ENCODE peak calls at places on chromosome 4, in seven cellular contexts. Z is upper lobe of right lung; I is GM23338; J is M059J; G is fibroblast of lung; Q is AG08396; R is stimulated activated CD8-positive, alpha-beta memory T cell treated with anti-CD3 and anti-CD28 coated beads, Interleukin-12 subunit alpha, Interleukin-12 subunit beta, amount 100 ng/mL, for 4 hours. U is an unnamed sample.

GRCh38 chr4:71377561-71377960 is 38.7 kb downstream of the SLC4A4 start:
- DNase-seq in Z (no peak), I (no peak), J (peak), G (peak), Q (peak), R (no peak), U (peak)

GRCh38 chr4:6695660-6696581 is 2.2 kb downstream of the S100P start:
- DNase-seq in Z (no peak), I (no peak), J (no peak), G (no peak), Q (no peak), R (no peak), U (no peak)

GRCh38 chr4:153950100-153950979 is 161.5 kb upstream of the SFRP2 start:
- DNase-seq in Z (no peak), I (no peak), J (peak), G (no peak), Q (no peak), R (no peak), U (no peak)

GRCh38 chr4:152620915-152621314 is 58.9 kb downstream of the TMEM154 start:
- DNase-seq in Z (no peak), I (no peak), J (no peak), G (no peak), Q (no peak), R (no peak), U (no peak)

GRCh38 chr4:153207561-153207960 is 3.3 kb downstream of the TRIM2 start:
- DNase-seq in Z (no peak), I (peak), J (peak), G (peak), Q (peak), R (no peak), U (no peak)

GRCh38 chr4:110344165-110344564 is 131.8 kb upstream of the ENPEP start:
- DNase-seq in Z (no peak), I (peak), J (peak), G (peak), Q (no peak), R (no peak), U (no peak)

GRCh38 chr4:82569727-82570126 is 7.9 kb upstream of the TMEM150C start:
- DNase-seq in Z (no peak), I (no peak), J (no peak), G (no peak), Q (no peak), R (no peak), U (no peak)

GRCh38 chr4:121706595-121707021 is 9.8 kb upstream of the ANXA5 start:
- DNase-seq in Z (no peak), I (no peak), J (peak), G (peak), Q (no peak), R (peak), U (no peak)

GRCh38 chr4:152973614-152974200 is 37.6 kb downstream of the FHDC1 start:
- DNase-seq in Z (no peak), I (no peak), J (no peak), G (no peak), Q (no peak), R (no peak), U (no peak)

GRCh38 chr4:7138223-7139166 is 53.8 kb upstream of the SORCS2 start:
- DNase-seq in Z (no peak), I (no peak), J (no peak), G (no peak), Q (no peak), R (no peak), U (no peak)

GRCh38 chr4:53354012-53354722 is 11.7 kb downstream of the SCFD2 start:
- DNase-seq in Z (no peak), I (no peak), J (no peak), G (no peak), Q (no peak), R (no peak), U (no peak)

GRCh38 chr4:58093352-58093751 is 983.2 kb upstream of the IGFBP7 start:
- DNase-seq in Z (no peak), I (peak), J (no peak), G (no peak), Q (no peak), R (no peak), U (no peak)

GRCh38 chr4:123547167-123547817 is 150.7 kb downstream of the SPRY1 start:
- DNase-seq in Z (peak), I (peak), J (no peak), G (no peak), Q (no peak), R (no peak), U (no peak)

GRCh38 chr4:73679836-73680235 is 59.6 kb upstream of the RASSF6 start:
- DNase-seq in Z (no peak), I (no peak), J (peak), G (peak), Q (no peak), R (no peak), U (no peak)

GRCh38 chr4:38275331-38275821 is 315.2 kb downstream of the PTTG2 start:
- DNase-seq in Z (peak), I (no peak), J (peak), G (no peak), Q (no peak), R (no peak), U (no peak)

GRCh38 chr4:121397941-121398601 is 17.3 kb upstream of the QRFPR start:
- DNase-seq in Z (no peak), I (no peak), J (no peak), G (no peak), Q (no peak), R (no peak), U (no peak)

GRCh38 chr4:17981063-17981462 is 40.5 kb downstream of the LCORL start:
- DNase-seq in Z (no peak), I (no peak), J (no peak), G (peak), Q (no peak), R (no peak), U (no peak)

GRCh38 chr4:137587796-137588195 is 55.5 kb upstream of the PCDH18 start:
- DNase-seq in Z (no peak), I (no peak), J (no peak), G (no peak), Q (no peak), R (no peak), U (no peak)

GRCh38 chr4:118883861-118884260 is 4.8 kb upstream of the SYNPO2 start:
- DNase-seq in Z (no peak), I (no peak), J (no peak), G (no peak), Q (no peak), R (no peak), U (no peak)

GRCh38 chr4:39825741-39826231 is 127.8 kb downstream of the UBE2K start:
- DNase-seq in Z (no peak), I (no peak), J (peak), G (peak), Q (no peak), R (no peak), U (no peak)

GRCh38 chr4:127214001-127214400 is 418.8 kb upstream of the INTU start:
- DNase-seq in Z (no peak), I (no peak), J (peak), G (peak), Q (no peak), R (no peak), U (no peak)

GRCh38 chr4:80781436-80781835 is 249.1 kb upstream of the BMP3 start:
- DNase-seq in Z (no peak), I (no peak), J (no peak), G (no peak), Q (no peak), R (no peak), U (no peak)

GRCh38 chr4:7171191-7171900 is 21.0 kb upstream of the SORCS2 start:
- DNase-seq in Z (peak), I (no peak), J (peak), G (no peak), Q (no peak), R (no peak), U (no peak)

GRCh38 chr4:8050555-8051206 is 107.9 kb downstream of the ABLIM2 start:
- DNase-seq in Z (peak), I (peak), J (peak), G (peak), Q (peak), R (no peak), U (no peak)

GRCh38 chr4:66555301-66555700 is 885.0 kb upstream of the EPHA5 start:
- DNase-seq in Z (no peak), I (no peak), J (peak), G (peak), Q (no peak), R (no peak), U (peak)

GRCh38 chr4:152778656-152779512 is 646 bp downstream of the TIGD4 start:
- DNase-seq in Z (no peak), I (peak), J (no peak), G (peak), Q (peak), R (peak), U (no peak)

GRCh38 chr4:156805696-156806095 is 165.9 kb downstream of the PDGFC start:
- DNase-seq in Z (no peak), I (peak), J (peak), G (no peak), Q (no peak), R (no peak), U (no peak)

GRCh38 chr4:28654618-28655017 is 1794.0 kb downstream of the STIM2 start:
- DNase-seq in Z (no peak), I (no peak), J (no peak), G (no peak), Q (no peak), R (no peak), U (no peak)

GRCh38 chr4:127975121-127975770 is 10.0 kb downstream of the ABHD18 start:
- DNase-seq in Z (no peak), I (no peak), J (peak), G (peak), Q (no peak), R (no peak), U (no peak)

GRCh38 chr4:68182382-68182820 is 52.7 kb upstream of the TMPRSS11F start:
- DNase-seq in Z (no peak), I (no peak), J (no peak), G (no peak), Q (no peak), R (no peak), U (no peak)

GRCh38 chr4:137998666-137999429 is 243.3 kb downstream of the SLC7A11 start:
- DNase-seq in Z (no peak), I (no peak), J (peak), G (no peak), Q (peak), R (no peak), U (no peak)

GRCh38 chr4:122960298-122960985 is 38.0 kb upstream of the NUDT6 start:
- DNase-seq in Z (no peak), I (no peak), J (no peak), G (peak), Q (no peak), R (no peak), U (no peak)

GRCh38 chr4:66658809-66659208 is 886.5 kb downstream of the CENPC start:
- DNase-seq in Z (no peak), I (no peak), J (no peak), G (no peak), Q (no peak), R (no peak), U (no peak)

GRCh38 chr4:142913461-142914030 is 67.4 kb upstream of the INPP4B start:
- DNase-seq in Z (no peak), I (no peak), J (peak), G (no peak), Q (no peak), R (no peak), U (no peak)

GRCh38 chr4:184441461-184442392 is 32.6 kb downstream of the IRF2 start:
- DNase-seq in Z (no peak), I (peak), J (no peak), G (peak), Q (peak), R (no peak), U (no peak)

GRCh38 chr4:128358231-128358902 is 70.8 kb upstream of the PGRMC2 start:
- DNase-seq in Z (no peak), I (no peak), J (peak), G (peak), Q (peak), R (no peak), U (peak)

GRCh38 chr4:951594-952468 is 19.6 kb downstream of the TMEM175 start:
- DNase-seq in Z (peak), I (no peak), J (no peak), G (no peak), Q (no peak), R (no peak), U (no peak)

GRCh38 chr4:171534391-171534790 is 278.8 kb upstream of the GALNTL6 start:
- DNase-seq in Z (no peak), I (no peak), J (no peak), G (no peak), Q (no peak), R (no peak), U (no peak)

U was measured in amniotic stem cell.